ENCODE peak calls at places on chromosomes 3 and 15, in eight cellular contexts. T is CD8-positive, alpha-beta T cell; B is choroid plexus epithelial cell; D is RWPE2; G is A673; C is SK-N-SH; F is cardiac fibroblast; Q is thoracic aorta. Z is an unnamed sample.

GRCh38 chr3:117752984-117753717 is 1043.6 kb downstream of the TUSC7 start:
- DNase-seq in C (no peak), T (no peak), B (peak), D (no peak), F (no peak), Q (no peak), G (peak), Z (peak)

GRCh38 chr3:13091898-13092620 is 18.8 kb upstream of the IQSEC1 start:
- DNase-seq in G (peak), T (peak), B (peak), F (peak), D (no peak), C (peak), Q (no peak), Z (no peak)

GRCh38 chr3:154148541-154148940 is 27.4 kb downstream of the ARHGEF26 start:
- DNase-seq in G (no peak), B (peak), D (no peak), T (no peak), C (no peak), F (no peak), Q (no peak), Z (no peak)

GRCh38 chr3:130925628-130926027 is 31.7 kb downstream of the ATP2C1 start:
- DNase-seq in C (no peak), B (peak), Q (no peak), T (no peak), G (peak), D (peak), F (peak), Z (no peak)

GRCh38 chr15:64361259-64361658 is 5.3 kb upstream of the CSNK1G1 start:
- DNase-seq in T (no peak), B (no peak), C (no peak), F (no peak), D (no peak), G (no peak), Q (no peak), Z (no peak)

GRCh38 chr3:70519005-70519404 is 206.6 kb upstream of the MDFIC2 start:
- DNase-seq in C (no peak), G (no peak), Q (no peak), F (no peak), D (no peak), B (no peak), T (no peak), Z (no peak)

GRCh38 chr3:165837058-165837525 is at the start of gene BCHE:
- DNase-seq in G (peak), D (no peak), T (no peak), Q (no peak), F (peak), B (peak), C (no peak), Z (no peak)

GRCh38 chr3:171168086-171168485 is 141.6 kb upstream of the SLC2A2 start:
- DNase-seq in C (no peak), D (no peak), G (peak), T (no peak), B (peak), F (peak), Q (no peak), Z (no peak)

GRCh38 chr15:81386947-81387346 is 12.9 kb upstream of the TMC3 start:
- DNase-seq in B (peak), C (no peak), G (no peak), F (peak), D (no peak), Q (no peak), T (no peak), Z (no peak)

GRCh38 chr3:29525254-29525881 is 244.5 kb downstream of the RBMS3 start:
- DNase-seq in G (peak), Q (peak), F (peak), B (peak), C (no peak), T (no peak), D (no peak), Z (no peak)

GRCh38 chr3:177893321-177893720 is 642.9 kb upstream of the KCNMB2 start:
- DNase-seq in C (no peak), G (no peak), Q (no peak), B (no peak), D (no peak), T (no peak), F (peak), Z (no peak)

GRCh38 chr3:153210660-153211059 is 48.6 kb downstream of the RAP2B start:
- DNase-seq in Q (no peak), C (no peak), T (no peak), F (no peak), B (no peak), D (no peak), G (no peak), Z (no peak)

GRCh38 chr3:107933450-107933849 is 157.4 kb downstream of the CD47 start:
- DNase-seq in B (no peak), G (no peak), T (no peak), Q (no peak), C (no peak), D (no peak), F (no peak), Z (no peak)

GRCh38 chr3:107928084-107928445 is 162.8 kb downstream of the CD47 start:
- DNase-seq in C (peak), Q (no peak), D (no peak), G (peak), B (peak), F (peak), T (no peak), Z (no peak)

DNA sequence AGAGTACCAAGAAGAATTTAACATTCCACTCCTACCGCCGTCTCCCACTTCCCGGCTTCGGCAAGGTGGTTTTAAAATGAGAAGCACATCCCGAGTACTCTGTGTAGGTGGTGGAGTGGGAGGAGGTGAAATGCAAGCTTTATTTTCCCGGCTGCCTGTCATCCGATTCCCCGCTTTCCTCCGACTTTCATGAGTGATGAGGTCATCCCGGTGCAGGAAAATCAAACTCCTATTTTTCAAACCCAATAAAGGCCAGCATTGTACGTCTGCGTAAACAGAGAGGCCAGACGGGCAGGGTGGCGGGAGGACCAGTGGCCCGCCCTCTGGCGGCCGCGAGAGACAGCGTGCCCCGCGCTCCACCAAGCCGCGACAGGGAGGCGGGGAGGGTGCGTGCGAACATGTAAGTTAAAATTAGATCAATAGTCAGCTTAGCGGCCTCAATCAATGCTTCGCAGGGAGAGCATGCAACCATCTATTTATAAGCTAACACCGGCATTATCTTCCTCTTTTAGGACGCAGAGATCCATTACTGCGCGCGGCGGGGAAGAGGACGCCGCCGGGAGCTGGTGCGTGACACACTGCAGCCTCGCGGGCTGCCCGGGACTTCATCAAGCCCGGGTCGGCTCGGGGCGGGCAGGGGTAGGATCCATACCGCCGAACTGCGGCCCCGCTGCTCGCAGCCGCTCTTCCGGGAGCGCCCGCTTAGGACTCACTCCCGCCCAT is 163.3 kb downstream of the CD47 start:
- DNase-seq in C (peak), D (no peak), F (peak), B (peak), T (peak), G (peak), Q (no peak), Z (no peak)
- TF ChIP-seq CTCF in C (peak), D (peak), F (peak), B (peak), T (peak), G (peak), Q (peak), Z (peak)

GRCh38 chr15:78365931-78366330 is 25.8 kb downstream of the CRABP1 start:
- DNase-seq in G (peak), D (no peak), F (no peak), T (no peak), B (no peak), Q (no peak), C (no peak), Z (no peak)
- H3K4me3 ChIP-seq in G (no peak), D (no peak), F (no peak), T (no peak), B (no peak), Q (no peak), C (no peak), Z (no peak)

DNA sequence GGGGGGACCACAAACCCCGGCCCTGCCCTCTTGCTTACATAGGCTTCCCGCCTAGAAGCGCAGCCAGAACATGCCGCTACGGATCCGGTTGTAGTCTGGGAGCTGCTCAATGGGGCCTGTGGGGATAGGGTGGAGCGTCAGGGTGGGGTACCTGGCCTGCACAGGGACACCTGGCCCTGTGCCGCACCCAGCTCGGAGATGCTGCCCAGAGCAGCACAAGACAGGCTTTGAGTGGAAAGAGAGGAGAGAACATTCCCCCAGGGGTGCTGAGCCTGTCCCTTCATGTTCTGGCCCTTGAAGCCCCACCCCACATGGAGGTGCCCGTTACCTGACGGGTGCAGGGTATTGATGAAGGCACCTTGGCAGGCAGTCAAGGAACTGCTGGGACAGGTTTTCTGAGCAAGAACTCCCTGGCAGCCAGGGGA is 4.0 kb upstream of the COL7A1 start:
- DNase-seq in T (no peak), Q (no peak), F (no peak), G (no peak), C (no peak), D (peak), B (no peak), Z (no peak)
- TF ChIP-seq CTCF in T (no peak), Q (no peak), F (no peak), G (no peak), C (no peak), D (no peak), B (no peak), Z (no peak)

GRCh38 chr3:53042654-53043053 is 3.2 kb downstream of the SFMBT1 start:
- DNase-seq in F (no peak), B (no peak), G (no peak), T (no peak), Q (no peak), C (no peak), D (no peak), Z (no peak)

GRCh38 chr3:53045784-53046170 is at the start of gene SFMBT1:
- DNase-seq in F (peak), C (peak), D (no peak), T (peak), Q (no peak), G (peak), B (peak), Z (no peak)

GRCh38 chr3:53045107-53045783 is 628 bp downstream of the SFMBT1 start:
- DNase-seq in T (peak), B (peak), F (peak), G (peak), D (no peak), C (peak), Q (no peak), Z (no peak)

GRCh38 chr3:53044371-53045106 is 1.3 kb downstream of the SFMBT1 start:
- DNase-seq in F (peak), G (peak), B (peak), D (no peak), Q (no peak), C (peak), T (peak), Z (no peak)

DNA sequence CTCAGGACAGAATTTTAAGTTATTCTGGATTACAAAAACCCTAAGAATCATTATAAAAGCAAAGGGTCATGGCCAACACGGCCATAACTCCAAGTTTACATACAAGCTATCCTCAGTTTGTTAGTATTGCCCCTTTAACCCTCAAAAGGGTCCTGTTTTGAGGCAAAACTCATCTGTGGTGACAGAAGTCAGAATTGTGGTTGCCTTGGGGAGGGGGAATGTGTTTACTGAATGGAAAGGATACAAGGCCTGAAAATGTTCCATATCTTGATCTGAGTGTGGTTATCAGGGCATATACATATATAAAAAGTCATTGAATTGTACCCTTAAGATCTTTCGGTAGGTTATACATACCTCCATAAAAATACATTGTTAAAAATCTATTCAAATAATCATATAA is 2.1 kb downstream of the SFMBT1 start:
- DNase-seq in D (no peak), G (no peak), Q (no peak), T (no peak), B (no peak), F (no peak), C (no peak), Z (no peak)
- H3K4me3 ChIP-seq in D (no peak), G (no peak), Q (no peak), T (peak), B (no peak), F (no peak), C (no peak), Z (no peak)

DNA sequence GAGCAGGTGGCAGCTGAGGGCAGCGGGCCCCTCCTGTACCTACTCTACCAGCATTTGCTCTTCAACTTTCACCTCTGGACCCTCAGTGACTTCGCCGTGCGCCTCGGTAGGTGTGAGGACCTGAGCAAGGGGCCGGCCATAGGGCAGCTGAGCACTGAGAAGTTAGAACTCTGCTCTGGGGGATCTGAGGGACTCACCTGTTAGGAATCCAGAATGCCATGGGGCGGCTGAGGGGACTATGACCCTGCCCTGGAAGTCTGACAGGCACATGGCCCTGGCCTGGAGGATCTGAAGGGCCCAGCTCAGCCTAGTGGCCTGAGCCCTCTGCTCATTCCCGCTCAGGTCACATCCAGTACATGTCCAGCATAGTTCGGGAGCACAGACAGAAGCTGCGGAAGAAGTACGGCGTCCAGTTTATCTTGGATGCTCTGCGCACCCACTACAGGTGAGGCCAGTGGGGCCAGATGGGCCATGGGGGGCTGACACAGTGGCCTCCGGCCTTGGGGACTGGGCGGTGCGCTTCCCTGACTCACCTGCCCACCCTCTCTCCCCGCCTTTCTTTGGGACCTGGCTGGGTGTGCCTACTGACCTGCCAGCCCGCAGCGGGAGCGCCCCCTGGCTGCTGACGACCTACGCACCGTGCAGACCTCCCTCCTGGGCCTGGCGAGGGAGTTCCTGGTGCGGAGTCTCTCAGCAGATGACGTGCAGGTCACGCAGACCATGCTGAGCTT is 18.8 kb downstream of the NBEAL2 start:
- DNase-seq in Q (no peak), G (peak), T (peak), C (peak), F (peak), B (peak), D (peak), Z (no peak)
- TF ChIP-seq CTCF in Q (peak), G (peak), T (peak), C (peak), F (peak), B (peak), D (peak), Z (peak)

DNA sequence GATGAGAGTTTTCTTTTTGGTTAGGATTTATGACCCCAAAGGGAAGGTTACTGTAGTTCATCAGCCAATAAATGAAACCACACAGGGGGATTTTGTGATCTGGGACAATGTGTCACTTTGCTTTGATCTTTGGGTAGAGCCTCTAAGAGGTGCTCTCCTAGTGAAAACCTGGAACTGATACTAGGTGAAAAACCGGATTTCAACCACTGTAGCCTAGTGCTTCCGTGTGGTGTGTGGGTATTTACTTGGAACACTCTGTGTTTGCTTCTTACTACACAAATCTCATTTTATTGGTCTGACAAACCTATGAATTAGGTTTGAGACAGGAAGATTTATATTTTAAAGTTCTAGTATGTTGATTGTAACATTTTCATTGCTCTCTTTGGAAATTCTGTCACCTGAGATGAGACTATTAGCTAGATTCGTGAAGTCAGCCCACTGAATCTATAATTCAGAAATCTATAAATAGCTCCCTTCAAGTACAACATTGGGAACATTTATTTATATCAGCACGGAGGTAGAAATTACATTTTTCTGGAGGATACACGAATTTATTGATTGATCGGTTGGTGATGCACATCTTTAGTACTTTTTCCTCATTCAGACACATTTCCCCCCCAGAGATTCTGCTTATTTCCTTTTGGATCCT is 119.8 kb downstream of the AKAP13 start:
- DNase-seq in G (no peak), Q (no peak), F (no peak), B (no peak), D (no peak), T (no peak), C (no peak), Z (no peak)
- H3K4me3 ChIP-seq in G (no peak), Q (no peak), F (no peak), B (no peak), D (no peak), T (no peak), C (no peak), Z (no peak)

DNA sequence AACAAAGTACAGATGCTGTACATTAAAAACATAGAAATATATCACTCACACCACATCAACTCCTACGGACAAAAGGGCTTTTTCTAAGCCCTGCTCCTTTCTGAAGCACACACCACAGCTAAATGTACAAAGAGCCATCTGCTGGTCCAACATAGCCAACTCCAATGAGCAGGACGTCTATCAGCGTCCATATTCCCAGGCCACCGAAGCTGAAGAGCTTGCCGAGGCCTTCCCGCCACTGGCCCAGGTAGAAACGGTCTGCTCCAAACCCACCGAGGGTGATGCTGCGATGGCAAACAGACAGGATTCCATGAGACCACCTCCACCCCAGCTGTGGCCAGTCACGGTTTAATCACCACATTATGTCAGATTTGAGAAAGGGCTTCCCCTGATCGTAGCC is 9.8 kb downstream of the TM2D3 start:
- DNase-seq in T (no peak), F (peak), C (peak), B (peak), Q (no peak), G (peak), D (no peak), Z (no peak)
- TF ChIP-seq CTCF in T (no peak), F (peak), C (peak), B (peak), Q (no peak), G (no peak), D (no peak), Z (no peak)

Z was measured in AG04449.